ENCODE peak calls at places on chromosomes 12 and 14, in four cellular contexts. F, Y, D and J are unnamed samples.

GRCh38 chr14:23660290-23661226 is 24.4 kb downstream of the DHRS2 start:
- DNase-seq in F (no peak), Y (no peak), D (no peak), J (peak; percentile 19)

GRCh38 chr12:115763376-115763775 is 514.1 kb downstream of the MED13L start:
- DNase-seq in F (no peak), Y (no peak), D (no peak), J (no peak)

GRCh38 chr12:92675092-92675865 is 27.5 kb upstream of the PLEKHG7 start:
- DNase-seq in F (peak; percentile 18), Y (no peak), D (no peak), J (no peak)

GRCh38 chr12:112549031-112549430 is 130.3 kb downstream of the PTPN11 start:
- DNase-seq in F (no peak), Y (no peak), D (no peak), J (no peak)

GRCh38 chr12:6313326-6313940 is 3.0 kb downstream of the PLEKHG6 start:
- DNase-seq in F (no peak), Y (no peak), D (no peak), J (peak; percentile 28)

GRCh38 chr12:118874698-118875548 is 106.4 kb upstream of the SRRM4 start:
- DNase-seq in F (no peak), Y (peak; percentile 92), D (peak; percentile 57), J (peak; percentile 90)

GRCh38 chr14:38481939-38482678 is 226.2 kb upstream of the CLEC14A start:
- DNase-seq in F (peak; percentile 70), Y (peak; percentile 74), D (no peak), J (peak; percentile 26)

GRCh38 chr12:46390304-46390703 is 17.7 kb upstream of the SLC38A2 start:
- DNase-seq in F (no peak), Y (no peak), D (no peak), J (no peak)

GRCh38 chr14:103501041-103501870 is 21.4 kb downstream of the CKB start:
- DNase-seq in F (no peak), Y (no peak), D (no peak), J (no peak)

DNA sequence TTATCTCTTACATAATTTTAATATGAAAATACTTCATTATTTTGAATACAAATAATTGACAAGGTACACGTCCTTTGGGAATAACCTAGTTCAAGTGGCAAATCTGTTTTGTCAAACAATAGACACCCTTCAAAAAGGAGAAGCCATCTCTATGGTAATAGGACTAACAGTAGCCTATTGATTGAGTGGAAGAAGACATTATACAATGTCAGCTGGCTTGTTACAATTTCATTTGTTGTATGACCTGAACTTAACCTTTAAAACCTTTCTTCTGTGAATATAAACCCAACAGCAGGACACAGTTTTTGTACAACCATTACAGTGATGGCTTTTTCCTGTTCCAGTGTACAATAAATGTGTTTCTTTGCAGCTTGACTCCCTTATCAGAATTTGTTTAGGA is 8.1 kb downstream of the TMEM260 start:
- DNase-seq in F (no peak), Y (no peak), D (no peak), J (no peak)
- H3K27ac ChIP-seq in F (no peak overlapping the region), Y (no peak overlapping the region), D (no peak overlapping the region), J (no peak overlapping the region)

DNA sequence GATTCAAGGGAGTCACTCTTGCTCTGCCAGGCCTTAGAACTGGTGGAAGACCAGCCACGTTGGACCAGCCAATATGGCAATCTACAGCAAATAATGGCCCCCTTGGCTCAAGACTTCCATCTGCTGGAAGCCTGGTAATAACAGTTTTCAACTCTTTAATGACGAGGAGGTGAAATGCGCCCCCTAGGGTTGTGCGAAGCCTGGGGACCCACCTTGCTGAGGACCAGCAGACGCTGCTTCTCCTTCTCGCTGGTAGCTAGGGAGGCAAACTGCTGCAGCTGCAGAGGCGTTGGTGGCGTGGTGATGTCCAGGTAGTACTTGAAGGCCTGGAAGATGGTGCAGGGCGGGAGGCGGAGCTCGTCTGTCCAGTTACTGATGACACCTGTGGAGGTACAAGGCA is 41.5 kb upstream of the FBXO21 start:
- DNase-seq in F (no peak), Y (peak; percentile 36), D (peak; percentile 73), J (no peak)
- H4K5ac ChIP-seq in F (no peak overlapping the region), Y (no peak overlapping the region), D (no peak overlapping the region), J (no peak overlapping the region)

GRCh38 chr12:49787672-49788071 is 40.5 kb downstream of the NCKAP5L start:
- DNase-seq in F (no peak), Y (no peak), D (no peak), J (no peak)
- H3K27ac ChIP-seq in F (no peak overlapping the region), Y (no peak overlapping the region), D (no peak overlapping the region), J (no peak overlapping the region)

DNA sequence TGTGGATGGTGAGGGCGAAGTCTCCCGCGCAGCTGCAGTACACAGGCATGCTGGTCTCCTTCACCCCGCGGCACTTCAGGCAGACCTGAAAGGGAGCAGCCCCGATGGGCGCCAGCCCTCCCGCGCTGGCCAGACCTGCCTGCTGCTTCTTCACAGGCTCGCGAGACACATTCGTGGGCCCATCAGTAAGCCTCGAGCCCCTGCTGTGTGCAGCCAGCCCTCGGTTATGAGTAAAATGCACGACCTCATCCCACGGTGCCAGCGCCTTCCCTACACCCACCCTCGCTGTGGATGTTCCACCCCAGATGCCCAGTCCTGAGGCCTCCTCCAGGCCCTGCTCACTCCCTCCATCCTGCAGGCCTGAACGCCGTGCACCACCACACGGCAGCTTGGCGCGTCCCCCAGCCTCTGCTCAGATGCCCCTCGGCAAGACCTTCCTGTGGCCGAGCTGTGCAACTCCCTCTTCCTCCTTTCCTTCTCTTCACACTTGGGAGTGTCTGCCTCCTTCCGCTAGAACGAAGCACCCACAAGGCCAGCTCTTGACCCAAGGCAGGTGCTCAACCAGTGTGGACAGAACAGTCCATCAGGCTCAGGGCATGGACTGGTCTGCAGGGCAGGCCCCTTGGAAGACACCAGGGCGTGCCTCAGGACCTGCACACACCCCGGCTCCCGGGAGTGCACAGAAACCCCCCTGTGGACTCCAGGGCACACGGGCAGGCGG is 6.5 kb downstream of the P2RX2 start:
- DNase-seq in F (no peak), Y (no peak), D (no peak), J (no peak)
- H4K5ac ChIP-seq in F (no peak overlapping the region), Y (no peak overlapping the region), D (no peak overlapping the region), J (no peak overlapping the region)

GRCh38 chr12:50642755-50643154 is 121.1 kb upstream of the ATF1 start:
- DNase-seq in F (no peak), Y (no peak), D (no peak), J (no peak)

GRCh38 chr12:50650285-50650684 is 113.6 kb upstream of the ATF1 start:
- DNase-seq in F (no peak), Y (no peak), D (no peak), J (no peak)

GRCh38 chr12:50647031-50647430 is 116.9 kb upstream of the ATF1 start:
- DNase-seq in F (no peak), Y (no peak), D (no peak), J (no peak)

GRCh38 chr12:50642035-50642451 is 121.9 kb upstream of the ATF1 start:
- DNase-seq in F (peak; percentile 89), Y (no peak), D (no peak), J (no peak)

DNA sequence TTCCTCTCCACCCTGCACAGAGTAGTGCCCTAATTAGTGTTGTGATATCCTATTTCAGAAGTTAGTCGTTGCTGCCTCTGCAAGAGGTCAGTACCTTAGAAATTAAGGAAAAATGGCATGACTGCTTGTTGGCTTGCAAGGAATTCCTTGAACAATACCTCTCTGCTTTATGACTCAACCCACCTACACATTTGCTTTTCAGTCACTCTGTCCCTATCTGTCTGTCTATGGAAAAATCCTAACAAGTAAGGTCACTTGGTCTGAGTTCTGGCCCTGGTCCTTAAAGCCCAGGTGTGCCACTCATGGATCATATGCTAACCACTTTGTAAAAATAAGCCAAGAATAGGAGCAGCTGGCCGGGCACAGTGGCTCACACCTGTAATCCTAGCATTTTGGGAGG is 116.4 kb upstream of the ATF1 start:
- DNase-seq in F (peak; percentile 37), Y (peak; percentile 35), D (no peak), J (no peak)
- H3K27ac ChIP-seq in F (no peak overlapping the region), Y (no peak overlapping the region), D (no peak overlapping the region), J (no peak overlapping the region)

DNA sequence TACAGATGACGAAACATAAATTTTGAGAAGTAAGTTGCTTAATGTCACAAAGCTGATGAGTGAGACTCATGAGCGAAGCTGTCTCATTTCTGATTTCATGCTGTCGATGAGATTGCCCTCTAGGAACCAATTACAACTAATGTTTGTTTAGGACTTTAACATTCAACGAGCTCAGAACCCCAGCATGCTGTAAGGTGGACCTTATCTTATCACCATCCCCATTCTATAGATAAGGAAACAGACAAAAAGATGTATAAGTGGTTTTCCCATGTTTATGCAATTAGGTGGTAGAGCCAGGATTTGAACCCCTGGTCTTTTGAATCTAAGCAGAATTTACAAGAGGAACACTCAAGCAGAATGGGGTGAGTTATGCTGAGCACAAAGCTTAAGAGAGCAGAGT is 23.0 kb downstream of the BHLHE41 start:
- DNase-seq in F (no peak), Y (peak; percentile 57), D (no peak), J (no peak)
- H4K5ac ChIP-seq in F (no peak overlapping the region), Y (no peak overlapping the region), D (no peak overlapping the region), J (no peak overlapping the region)

DNA sequence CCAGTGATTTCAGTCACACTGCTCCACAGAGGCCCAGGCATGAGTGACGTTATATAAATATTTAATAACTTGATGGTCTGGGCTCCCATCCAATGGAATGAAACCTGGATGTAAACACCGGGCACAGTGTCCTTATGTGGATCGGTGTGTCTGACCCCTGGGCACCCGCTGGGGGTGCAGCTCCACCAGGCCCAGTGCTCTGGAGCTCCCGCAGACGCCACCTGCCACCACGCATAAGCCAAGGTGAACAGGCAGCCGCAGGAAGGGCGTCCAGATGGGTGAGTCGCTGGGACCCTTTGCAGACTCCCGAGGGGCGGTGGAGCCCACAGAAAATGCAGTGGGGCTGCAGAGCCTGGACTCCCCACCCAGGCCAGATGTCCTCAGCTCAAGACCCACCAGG is 121.6 kb downstream of the SCARB1 start:
- DNase-seq in F (no peak), Y (no peak), D (no peak), J (no peak)
- H3K27ac ChIP-seq in F (no peak overlapping the region), Y (no peak overlapping the region), D (no peak overlapping the region), J (no peak overlapping the region)

GRCh38 chr12:114248527-114248926 is 157.4 kb downstream of the TBX5 start:
- DNase-seq in F (no peak), Y (no peak), D (no peak), J (no peak)
- H4K5ac ChIP-seq in F (no peak overlapping the region), Y (no peak overlapping the region), D (no peak overlapping the region), J (no peak overlapping the region)